ENCODE peak calls at places on chromosome 3, in nine cellular contexts. O, Z, T, H, A, N, Q, M and L are unnamed samples.
A peak's percentile ranks its signal among the peaks of the same experiment; 100 is the strongest.

GRCh38 chr3:102181202-102181920 is 253.5 kb upstream of the ZPLD1 start:
- DNase-seq in O (no peak), Z (no peak), T (peak; percentile 58), H (peak; percentile 78), A (no peak), N (peak; percentile 24), Q (no peak), M (no peak), L (no peak)

GRCh38 chr3:24454393-24454792 is 40.3 kb downstream of the THRB start:
- DNase-seq in O (no peak), Z (no peak), T (no peak), H (no peak), A (no peak), N (no peak), Q (no peak), M (no peak), L (no peak)

GRCh38 chr3:141393151-141394076 is 25.1 kb downstream of the ZBTB38 start:
- DNase-seq in O (no peak), Z (peak; percentile 69), T (no peak), H (no peak), A (no peak), N (peak; percentile 74), Q (no peak), M (peak; percentile 93), L (no peak)

GRCh38 chr3:141414141-141414689 is 45.9 kb downstream of the ZBTB38 start:
- DNase-seq in O (no peak), Z (no peak), T (no peak), H (peak; percentile 88), A (no peak), N (no peak), Q (no peak), M (no peak), L (no peak)

GRCh38 chr3:155701882-155702465 is 42.9 kb downstream of the PLCH1 start:
- DNase-seq in O (peak; percentile 31), Z (peak; percentile 43), T (peak; percentile 90), H (peak; percentile 76), A (peak; percentile 79), N (peak; percentile 90), Q (peak; percentile 84), M (peak; percentile 82), L (peak; percentile 76)

GRCh38 chr3:24495334-24495994 is 814 bp upstream of the THRB start:
- DNase-seq in O (peak; percentile 60), Z (peak; percentile 63), T (peak; percentile 69), H (peak; percentile 59), A (no peak), N (peak; percentile 80), Q (peak; percentile 74), M (peak; percentile 77), L (no peak)

GRCh38 chr3:102361013-102361412 is 73.8 kb upstream of the ZPLD1 start:
- DNase-seq in O (no peak), Z (no peak), T (no peak), H (no peak), A (no peak), N (no peak), Q (no peak), M (peak; percentile 70), L (no peak)

GRCh38 chr3:55183259-55183658 is 255.4 kb upstream of the LRTM1 start:
- DNase-seq in O (no peak), Z (peak; percentile 32), T (no peak), H (no peak), A (no peak), N (no peak), Q (no peak), M (no peak), L (no peak)

GRCh38 chr3:72310028-72310987 is 525.4 kb upstream of the PROK2 start:
- DNase-seq in O (no peak), Z (peak; percentile 54), T (peak; percentile 31), H (peak; percentile 87), A (peak; percentile 71), N (no peak), Q (peak; percentile 37), M (no peak), L (peak; percentile 79)

GRCh38 chr3:88334187-88334868 is 184.6 kb downstream of the C3orf38 start:
- DNase-seq in O (no peak), Z (no peak), T (no peak), H (no peak), A (no peak), N (no peak), Q (no peak), M (no peak), L (no peak)

GRCh38 chr3:39038165-39038564 is 13.6 kb downstream of the SCN11A start:
- DNase-seq in O (no peak), Z (no peak), T (peak; percentile 79), H (peak; percentile 87), A (no peak), N (no peak), Q (no peak), M (no peak), L (no peak)

GRCh38 chr3:43867673-43868072 is 176.9 kb downstream of the ABHD5 start:
- DNase-seq in O (no peak), Z (no peak), T (peak; percentile 20), H (peak; percentile 84), A (no peak), N (no peak), Q (no peak), M (no peak), L (no peak)

GRCh38 chr3:82568776-82569338 is 807.4 kb upstream of the GBE1 start:
- DNase-seq in O (no peak), Z (no peak), T (no peak), H (no peak), A (no peak), N (no peak), Q (no peak), M (no peak), L (no peak)
- H2AFZ ChIP-seq in O (no peak overlapping the region), Z (no peak overlapping the region), T (no peak overlapping the region), H (no peak overlapping the region), A (no peak overlapping the region), N (no peak overlapping the region), Q (no peak overlapping the region), M (no peak overlapping the region), L (no peak overlapping the region)

GRCh38 chr3:69226071-69226470 is 103.7 kb upstream of the LMOD3 start:
- DNase-seq in O (no peak), Z (no peak), T (peak; percentile 67), H (no peak), A (no peak), N (no peak), Q (no peak), M (no peak), L (no peak)

GRCh38 chr3:69232447-69232846 is 110.1 kb upstream of the LMOD3 start:
- DNase-seq in O (no peak), Z (no peak), T (no peak), H (no peak), A (no peak), N (no peak), Q (no peak), M (no peak), L (no peak)

GRCh38 chr3:69236808-69237707 is 114.7 kb upstream of the LMOD3 start:
- DNase-seq in O (no peak), Z (no peak), T (no peak), H (no peak), A (peak; percentile 36), N (peak; percentile 26), Q (no peak), M (no peak), L (no peak)

GRCh38 chr3:69231929-69232437 is 109.6 kb upstream of the LMOD3 start:
- DNase-seq in O (no peak), Z (peak; percentile 31), T (peak; percentile 62), H (no peak), A (no peak), N (no peak), Q (peak; percentile 60), M (no peak), L (no peak)
- TF ChIP-seq EZH2phosphoT487 in O (no peak), Z (no peak), T (no peak), H (no peak), A (no peak), N (no peak), Q (no peak), M (no peak), L (no peak)

GRCh38 chr3:52002768-52003167 is 7.1 kb upstream of the RPL29 start:
- DNase-seq in O (no peak), Z (no peak), T (no peak), H (no peak), A (no peak), N (no peak), Q (no peak), M (peak; percentile 83), L (no peak)
- H3K4me3 ChIP-seq in O (no peak overlapping the region), Z (no peak overlapping the region), T (no peak overlapping the region), H (no peak overlapping the region), A (no peak overlapping the region), N (no peak overlapping the region), Q (no peak overlapping the region), M (peak overlapping the region; percentile 45), L (no peak overlapping the region)

GRCh38 chr3:53028641-53029040 is 17.2 kb downstream of the SFMBT1 start:
- DNase-seq in O (no peak), Z (no peak), T (no peak), H (no peak), A (no peak), N (no peak), Q (no peak), M (no peak), L (no peak)
- H2AFZ ChIP-seq in O (no peak overlapping the region), Z (no peak overlapping the region), T (no peak overlapping the region), H (no peak overlapping the region), A (no peak overlapping the region), N (no peak overlapping the region), Q (no peak overlapping the region), M (no peak overlapping the region), L (no peak overlapping the region)

GRCh38 chr3:10115326-10116137 is at the start of gene BRK1:
- DNase-seq in O (peak; percentile 91), Z (peak; percentile 98), T (peak; percentile 98), H (peak; percentile 100), A (peak; percentile 97), N (peak; percentile 95), Q (peak; percentile 97), M (peak; percentile 95), L (peak; percentile 98)

GRCh38 chr3:10116928-10117327 is 1.5 kb downstream of the BRK1 start:
- DNase-seq in O (no peak), Z (no peak), T (no peak), H (no peak), A (no peak), N (no peak), Q (no peak), M (no peak), L (no peak)

GRCh38 chr3:10121064-10121463 is 5.6 kb downstream of the BRK1 start:
- DNase-seq in O (no peak), Z (no peak), T (no peak), H (no peak), A (no peak), N (no peak), Q (no peak), M (no peak), L (no peak)

GRCh38 chr3:10119376-10119775 is 3.9 kb downstream of the BRK1 start:
- DNase-seq in O (no peak), Z (no peak), T (no peak), H (no peak), A (no peak), N (no peak), Q (no peak), M (no peak), L (no peak)

GRCh38 chr3:10116138-10116460 is 624 bp downstream of the BRK1 start:
- DNase-seq in O (no peak), Z (no peak), T (peak; percentile 42), H (peak; percentile 72), A (peak; percentile 9), N (no peak), Q (peak; percentile 45), M (no peak), L (no peak)
- TF ChIP-seq EZH2phosphoT487 in O (no peak), Z (no peak), T (no peak), H (no peak), A (no peak), N (no peak), Q (no peak), M (no peak), L (no peak)